ENCODE peak calls at places on chromosomes 16 and 17, in six cellular contexts. One of them, this sample, is unnamed.

GRCh38 chr17:46024590-46024989 is 25.5 kb downstream of the STH start:
- DNase-seq in AG09309: no peak
- DNase-seq in lower lobe of right lung: no peak
- DNase-seq in AG10803: no peak
- DNase-seq in non-pigmented ciliary epithelial cell: no peak
- DNase-seq in body of pancreas: peak
- DNase-seq in this sample: no peak

GRCh38 chr17:77872714-77873517 is 85.6 kb upstream of the TNRC6C start:
- DNase-seq in lower lobe of right lung: peak
- DNase-seq in body of pancreas: no peak
- DNase-seq in non-pigmented ciliary epithelial cell: no peak
- DNase-seq in AG09309: no peak
- DNase-seq in AG10803: no peak
- DNase-seq in this sample: no peak

GRCh38 chr16:50496990-50497389 is 51.2 kb upstream of the NKD1 start:
- DNase-seq in lower lobe of right lung: no peak
- DNase-seq in body of pancreas: no peak
- DNase-seq in AG10803: no peak
- DNase-seq in non-pigmented ciliary epithelial cell: no peak
- DNase-seq in AG09309: no peak
- DNase-seq in this sample: no peak

GRCh38 chr17:65294184-65294719 is 157.1 kb downstream of the RGS9 start:
- DNase-seq in AG09309: no peak
- DNase-seq in non-pigmented ciliary epithelial cell: peak
- DNase-seq in lower lobe of right lung: peak
- DNase-seq in AG10803: peak
- DNase-seq in body of pancreas: peak
- DNase-seq in this sample: peak

GRCh38 chr16:4511441-4512082 is 27.0 kb downstream of the CDIP1 start:
- DNase-seq in non-pigmented ciliary epithelial cell: no peak
- DNase-seq in lower lobe of right lung: no peak
- DNase-seq in AG10803: peak
- DNase-seq in AG09309: no peak
- DNase-seq in body of pancreas: peak
- DNase-seq in this sample: no peak

GRCh38 chr17:82587234-82588086 is 60.8 kb downstream of the WDR45B start:
- DNase-seq in body of pancreas: no peak
- DNase-seq in non-pigmented ciliary epithelial cell: no peak
- DNase-seq in AG10803: no peak
- DNase-seq in lower lobe of right lung: peak
- DNase-seq in AG09309: no peak
- DNase-seq in this sample: no peak

GRCh38 chr17:17575360-17576251 is 15.9 kb downstream of the PEMT start:
- DNase-seq in AG10803: peak
- DNase-seq in non-pigmented ciliary epithelial cell: no peak
- DNase-seq in lower lobe of right lung: no peak
- DNase-seq in AG09309: no peak
- DNase-seq in body of pancreas: no peak
- DNase-seq in this sample: no peak

GRCh38 chr16:55569025-55569424 is 2.5 kb downstream of the CAPNS2 start:
- DNase-seq in lower lobe of right lung: no peak
- DNase-seq in AG10803: peak
- DNase-seq in non-pigmented ciliary epithelial cell: no peak
- DNase-seq in body of pancreas: no peak
- DNase-seq in AG09309: peak
- DNase-seq in this sample: no peak

GRCh38 chr16:4675864-4676786 is 17.2 kb upstream of the NUDT16L1 start:
- DNase-seq in AG10803: no peak
- DNase-seq in non-pigmented ciliary epithelial cell: no peak
- DNase-seq in AG09309: no peak
- DNase-seq in body of pancreas: no peak
- DNase-seq in lower lobe of right lung: no peak
- DNase-seq in this sample: no peak

GRCh38 chr17:18203308-18203707 is 19.7 kb downstream of the ALKBH5 start:
- DNase-seq in non-pigmented ciliary epithelial cell: no peak
- DNase-seq in AG09309: no peak
- DNase-seq in body of pancreas: no peak
- DNase-seq in AG10803: no peak
- DNase-seq in lower lobe of right lung: no peak
- DNase-seq in this sample: no peak

GRCh38 chr16:54142787-54143186 is 143.8 kb downstream of the IRX3 start:
- DNase-seq in non-pigmented ciliary epithelial cell: no peak
- DNase-seq in body of pancreas: no peak
- DNase-seq in AG09309: no peak
- DNase-seq in lower lobe of right lung: no peak
- DNase-seq in AG10803: peak
- DNase-seq in this sample: no peak

GRCh38 chr17:75154195-75155106 is at the start of gene JPT1:
- DNase-seq in lower lobe of right lung: peak
- DNase-seq in body of pancreas: peak
- DNase-seq in AG09309: peak
- DNase-seq in non-pigmented ciliary epithelial cell: peak
- DNase-seq in AG10803: peak
- DNase-seq in this sample: peak

GRCh38 chr16:81996664-81997529 is 14.4 kb downstream of the SDR42E1 start:
- DNase-seq in non-pigmented ciliary epithelial cell: no peak
- DNase-seq in AG10803: peak
- DNase-seq in AG09309: peak
- DNase-seq in lower lobe of right lung: no peak
- DNase-seq in body of pancreas: no peak
- DNase-seq in this sample: no peak

GRCh38 chr17:60652484-60653247 is 25.0 kb upstream of the BCAS3 start:
- DNase-seq in non-pigmented ciliary epithelial cell: no peak
- DNase-seq in AG09309: no peak
- DNase-seq in lower lobe of right lung: no peak
- DNase-seq in body of pancreas: no peak
- DNase-seq in AG10803: no peak
- DNase-seq in this sample: no peak

GRCh38 chr17:40582328-40582901 is 17.1 kb upstream of the CCR7 start:
- DNase-seq in AG09309: no peak
- DNase-seq in AG10803: no peak
- DNase-seq in lower lobe of right lung: peak
- DNase-seq in non-pigmented ciliary epithelial cell: no peak
- DNase-seq in body of pancreas: peak
- DNase-seq in this sample: no peak

GRCh38 chr16:19745286-19746018 is 27.4 kb downstream of the IQCK start:
- DNase-seq in body of pancreas: no peak
- DNase-seq in lower lobe of right lung: no peak
- DNase-seq in non-pigmented ciliary epithelial cell: no peak
- DNase-seq in AG10803: peak
- DNase-seq in AG09309: peak
- DNase-seq in this sample: peak

GRCh38 chr16:51540259-51540658 is 389.2 kb upstream of the SALL1 start:
- DNase-seq in AG10803: peak
- DNase-seq in non-pigmented ciliary epithelial cell: no peak
- DNase-seq in lower lobe of right lung: no peak
- DNase-seq in body of pancreas: no peak
- DNase-seq in AG09309: no peak
- DNase-seq in this sample: no peak

GRCh38 chr16:53220585-53220984 is 165.8 kb downstream of the CHD9 start:
- DNase-seq in lower lobe of right lung: no peak
- DNase-seq in AG09309: peak
- DNase-seq in body of pancreas: no peak
- DNase-seq in AG10803: peak
- DNase-seq in non-pigmented ciliary epithelial cell: no peak
- DNase-seq in this sample: no peak

GRCh38 chr16:4572715-4573114 is 16.6 kb downstream of the C16orf96 start:
- DNase-seq in non-pigmented ciliary epithelial cell: no peak
- DNase-seq in AG09309: no peak
- DNase-seq in body of pancreas: no peak
- DNase-seq in lower lobe of right lung: no peak
- DNase-seq in AG10803: no peak
- DNase-seq in this sample: no peak

GRCh38 chr17:48915459-48916282 is 7.5 kb downstream of the UBE2Z start:
- DNase-seq in AG09309: peak
- DNase-seq in AG10803: peak
- DNase-seq in lower lobe of right lung: no peak
- DNase-seq in non-pigmented ciliary epithelial cell: peak
- DNase-seq in body of pancreas: no peak
- DNase-seq in this sample: peak